ENCODE peak calls at places on chromosome 20, in five cellular contexts. P is occipital lobe; H is fibroblast of pulmonary artery; O is stimulated activated CD4-positive, alpha-beta T cell treated with anti-CD3 and anti-CD28 coated beads, Interleukin-1b, Interleukin-23, amount 100 ng/mL, for 1 hour; Y is NCI-H1048. F is an unnamed sample.

GRCh38 chr20:46683068-46683477 is 6.2 kb downstream of the TP53RK start:
- DNase-seq in P (no peak), H (peak; percentile 30), O (no peak), Y (no peak), F (no peak)

GRCh38 chr20:48744515-48744914 is 83.3 kb downstream of the PREX1 start:
- DNase-seq in P (no peak), H (no peak), O (no peak), Y (no peak), F (no peak)

GRCh38 chr20:50746138-50746940 is 15.0 kb downstream of the PARD6B start:
- DNase-seq in P (no peak), H (peak; percentile 35), O (no peak), Y (peak; percentile 63), F (no peak)

GRCh38 chr20:51020657-51021056 is 2.2 kb downstream of the KCNG1 start:
- DNase-seq in P (no peak), H (no peak), O (no peak), Y (no peak), F (no peak)

GRCh38 chr20:3405139-3405538 is 2.3 kb downstream of the DNAAF9 start:
- DNase-seq in P (no peak), H (no peak), O (no peak), Y (no peak), F (no peak)

GRCh38 chr20:54173653-54174451 is at the start of gene CYP24A1:
- DNase-seq in P (no peak), H (no peak), O (no peak), Y (no peak), F (peak; percentile 23)

GRCh38 chr20:8079976-8080375 is 52.1 kb upstream of the PLCB1 start:
- DNase-seq in P (no peak), H (no peak), O (no peak), Y (no peak), F (no peak)

GRCh38 chr20:7505152-7505834 is 435.0 kb downstream of the HAO1 start:
- DNase-seq in P (no peak), H (no peak), O (no peak), Y (no peak), F (no peak)

GRCh38 chr20:35451295-35451694 is 4.1 kb upstream of the CEP250 start:
- DNase-seq in P (no peak), H (no peak), O (no peak), Y (no peak), F (no peak)

GRCh38 chr20:43548273-43548880 is 10.4 kb upstream of the SGK2 start:
- DNase-seq in P (no peak), H (no peak), O (no peak), Y (no peak), F (no peak)

F was measured in ELR.